ENCODE peak calls at places on chromosomes 5 and 9, in four cellular contexts. S is germinal center, Z is HFF-Myc, Q is AG08395. A is an unnamed sample.

GRCh38 chr5:150075233-150075632 is 11.1 kb downstream of the CSF1R start:
- DNase-seq in Q (no peak), S (no peak), Z (no peak), A (no peak)

GRCh38 chr5:142512680-142513042 is 173.2 kb downstream of the FGF1 start:
- DNase-seq in Q (peak), Z (peak), S (no peak), A (no peak)

GRCh38 chr5:474826-475661 is 32.1 kb downstream of the EXOC3 start:
- DNase-seq in S (no peak), Q (no peak), Z (no peak), A (peak)

GRCh38 chr9:75414367-75415160 is 326.2 kb downstream of the OSTF1 start:
- DNase-seq in Q (no peak), Z (no peak), S (no peak), A (no peak)

GRCh38 chr9:86925686-86926085 is 21.6 kb downstream of the GAS1 start:
- DNase-seq in Q (peak), Z (peak), S (no peak), A (no peak)

GRCh38 chr9:124757589-124757988 is 13.5 kb downstream of the NR6A1 start:
- DNase-seq in Q (no peak), Z (no peak), S (no peak), A (no peak)

GRCh38 chr5:39906146-39906545 is 481.4 kb upstream of the DAB2 start:
- DNase-seq in Z (peak), Q (peak), S (no peak), A (no peak)

GRCh38 chr5:67425514-67425913 is 228.9 kb upstream of the CD180 start:
- DNase-seq in Q (peak), Z (no peak), S (no peak), A (no peak)

GRCh38 chr9:137550958-137551655 is 572 bp upstream of the MRPL41 start:
- DNase-seq in Q (peak), S (no peak), Z (no peak), A (no peak)

GRCh38 chr5:96968074-96968473 is 32.2 kb downstream of the LNPEP start:
- DNase-seq in Q (peak), Z (peak), S (no peak), A (no peak)

GRCh38 chr5:125262782-125263181 is 516.3 kb upstream of the ZNF608 start:
- DNase-seq in S (no peak), Q (no peak), Z (no peak), A (no peak)